ENCODE peak calls at places on chromosomes 7 and 10, in eight cellular contexts. O is T-cell; A is activated T-cell treated with anti-CD3 and anti-CD28 coated beads for 24 hours; K is CD4-positive, alpha-beta T cell; W is bronchial epithelial cell; M is activated naive CD4-positive, alpha-beta T cell treated with Interleukin-2 at 50 U/mL for 16 hours; F is GM23248; J is smooth muscle cell of the brain vasculature. I is an unnamed sample.

GRCh38 chr10:49394933-49395740 is 752 bp downstream of the DRGX start:
- DNase-seq in O (no peak), A (no peak), K (no peak), W (no peak), M (no peak), F (peak), J (no peak), I (no peak)

GRCh38 chr7:98628916-98629525 is 11.9 kb downstream of the NPTX2 start:
- DNase-seq in O (no peak), A (no peak), K (no peak), W (no peak), M (no peak), F (peak), J (no peak), I (no peak)

GRCh38 chr10:97069576-97070362 is 116.0 kb downstream of the SLIT1 start:
- DNase-seq in O (peak), A (no peak), K (no peak), W (peak), M (peak), F (peak), J (no peak), I (peak)

GRCh38 chr7:44186736-44187135 is 2.5 kb downstream of the GCK start:
- DNase-seq in O (no peak), A (no peak), K (no peak), W (no peak), M (no peak), F (no peak), J (no peak), I (no peak)

GRCh38 chr7:105352018-105352612 is 36.6 kb downstream of the SRPK2 start:
- DNase-seq in O (peak), A (peak), K (peak), W (peak), M (peak), F (peak), J (peak), I (peak)

GRCh38 chr10:9621216-9621615 is 1396.5 kb upstream of the CELF2 start:
- DNase-seq in O (no peak), A (no peak), K (no peak), W (no peak), M (no peak), F (no peak), J (no peak), I (no peak)

GRCh38 chr10:3763035-3763456 is 22.0 kb downstream of the KLF6 start:
- DNase-seq in O (no peak), A (no peak), K (no peak), W (peak), M (peak), F (peak), J (no peak), I (no peak)

GRCh38 chr7:29255839-29256782 is 61.5 kb downstream of the CHN2 start:
- DNase-seq in O (no peak), A (no peak), K (no peak), W (peak), M (no peak), F (peak), J (no peak), I (no peak)

GRCh38 chr10:29895436-29895835 is 163.9 kb downstream of the JCAD start:
- DNase-seq in O (no peak), A (no peak), K (no peak), W (no peak), M (no peak), F (peak), J (peak), I (no peak)

GRCh38 chr7:10940748-10941358 is 32.8 kb upstream of the PHF14 start:
- DNase-seq in O (peak), A (no peak), K (no peak), W (peak), M (peak), F (no peak), J (no peak), I (no peak)

GRCh38 chr10:70579234-70580002 is 23.1 kb downstream of the PRF1 start:
- DNase-seq in O (no peak), A (no peak), K (no peak), W (no peak), M (no peak), F (no peak), J (no peak), I (peak)

GRCh38 chr10:73597346-73597745 is 6.2 kb upstream of the USP54 start:
- DNase-seq in O (no peak), A (no peak), K (no peak), W (peak), M (no peak), F (peak), J (no peak), I (no peak)

GRCh38 chr7:144824360-144824759 is 11.5 kb downstream of the TPK1 start:
- DNase-seq in O (no peak), A (no peak), K (no peak), W (peak), M (no peak), F (peak), J (peak), I (no peak)

GRCh38 chr10:33286186-33286934 is 48.1 kb downstream of the NRP1 start:
- DNase-seq in O (no peak), A (no peak), K (no peak), W (no peak), M (no peak), F (peak), J (no peak), I (no peak)

GRCh38 chr10:49157229-49157628 is 23.4 kb upstream of the FAM170B start:
- DNase-seq in O (no peak), A (no peak), K (no peak), W (no peak), M (no peak), F (no peak), J (no peak), I (no peak)

GRCh38 chr7:158956805-158957506 is 100.6 kb downstream of the DYNC2I1 start:
- DNase-seq in O (no peak), A (no peak), K (no peak), W (no peak), M (no peak), F (no peak), J (no peak), I (no peak)

GRCh38 chr7:1663857-1664651 is 6.0 kb upstream of the ELFN1 start:
- DNase-seq in O (no peak), A (no peak), K (peak), W (no peak), M (no peak), F (no peak), J (no peak), I (no peak)

GRCh38 chr10:30743586-30743985 is 114.0 kb upstream of the LYZL2 start:
- DNase-seq in O (no peak), A (no peak), K (no peak), W (no peak), M (no peak), F (no peak), J (no peak), I (no peak)

GRCh38 chr7:36277247-36277542 is 112.5 kb upstream of the ANLN start:
- DNase-seq in O (no peak), A (no peak), K (no peak), W (no peak), M (no peak), F (no peak), J (no peak), I (no peak)

GRCh38 chr7:33127085-33127484 is 2.3 kb upstream of the BBS9 start:
- DNase-seq in O (no peak), A (no peak), K (no peak), W (no peak), M (no peak), F (no peak), J (no peak), I (no peak)

GRCh38 chr10:2048337-2048973 is 311.1 kb upstream of the ADARB2 start:
- DNase-seq in O (no peak), A (no peak), K (no peak), W (peak), M (no peak), F (no peak), J (no peak), I (no peak)

GRCh38 chr7:112821345-112821744 is 31.2 kb upstream of the TMEM168 start:
- DNase-seq in O (no peak), A (no peak), K (no peak), W (no peak), M (no peak), F (no peak), J (no peak), I (no peak)

GRCh38 chr10:129900825-129901224 is 63.2 kb downstream of the EBF3 start:
- DNase-seq in O (no peak), A (no peak), K (no peak), W (no peak), M (no peak), F (no peak), J (no peak), I (no peak)

GRCh38 chr10:2928219-2928840 is 139.0 kb upstream of the PFKP start:
- DNase-seq in O (peak), A (peak), K (peak), W (peak), M (peak), F (peak), J (no peak), I (peak)

GRCh38 chr7:102115181-102115580 is 171.5 kb upstream of the SH2B2 start:
- DNase-seq in O (no peak), A (no peak), K (no peak), W (no peak), M (no peak), F (no peak), J (no peak), I (no peak)

GRCh38 chr7:127021857-127022256 is 230.9 kb downstream of the GRM8 start:
- DNase-seq in O (no peak), A (no peak), K (no peak), W (no peak), M (no peak), F (no peak), J (no peak), I (no peak)

GRCh38 chr10:114024876-114025609 is 18.6 kb upstream of the ADRB1 start:
- DNase-seq in O (no peak), A (no peak), K (no peak), W (peak), M (no peak), F (peak), J (no peak), I (no peak)

GRCh38 chr10:15863733-15864132 is 3.4 kb upstream of the MINDY3 start:
- DNase-seq in O (no peak), A (no peak), K (no peak), W (peak), M (no peak), F (no peak), J (no peak), I (no peak)

GRCh38 chr10:17673517-17674051 is 29.6 kb downstream of the STAM start:
- DNase-seq in O (no peak), A (no peak), K (no peak), W (peak), M (no peak), F (peak), J (peak), I (peak)

GRCh38 chr7:80047856-80048459 is 86.7 kb upstream of the GNAI1 start:
- DNase-seq in O (no peak), A (no peak), K (no peak), W (peak), M (no peak), F (peak), J (no peak), I (no peak)

GRCh38 chr10:101441539-101442455 is 87.8 kb downstream of the BTRC start:
- DNase-seq in O (peak), A (no peak), K (peak), W (peak), M (no peak), F (peak), J (peak), I (no peak)

GRCh38 chr10:34102237-34102673 is 712.8 kb downstream of the PARD3 start:
- DNase-seq in O (no peak), A (no peak), K (no peak), W (peak), M (no peak), F (peak), J (no peak), I (no peak)

GRCh38 chr7:40780431-40780830 is 645.6 kb downstream of the SUGCT start:
- DNase-seq in O (no peak), A (no peak), K (no peak), W (no peak), M (no peak), F (no peak), J (no peak), I (no peak)

GRCh38 chr10:79444243-79445119 is 943 bp downstream of the ZCCHC24 start:
- DNase-seq in O (peak), A (peak), K (peak), W (peak), M (peak), F (peak), J (peak), I (peak)

GRCh38 chr10:55214608-55215007 is 413.6 kb upstream of the PCDH15 start:
- DNase-seq in O (no peak), A (no peak), K (no peak), W (peak), M (no peak), F (no peak), J (no peak), I (no peak)

GRCh38 chr10:64156131-64156530 is 634.9 kb downstream of the REEP3 start:
- DNase-seq in O (no peak), A (no peak), K (no peak), W (no peak), M (no peak), F (no peak), J (no peak), I (no peak)

GRCh38 chr7:74452748-74453320 is 872 bp upstream of the GTF2IRD1 start:
- DNase-seq in O (no peak), A (no peak), K (peak), W (no peak), M (no peak), F (peak), J (no peak), I (no peak)

GRCh38 chr10:76435154-76435553 is 1003.7 kb downstream of the LRMDA start:
- DNase-seq in O (no peak), A (no peak), K (no peak), W (no peak), M (no peak), F (peak), J (no peak), I (no peak)

I was measured in T-helper 2 cell treated with Interferon-gamma antibody and Interleukin-4, amounts not matched to agents 5 μg/mL and 100 μg/mL, for 36 hours.